ENCODE peak calls at places on chromosomes 3 and 15, in nine cellular contexts. F is substantia nigra; Y is memory B cell; E is pancreas; P is stimulated activated CD4-positive, alpha-beta T cell treated with anti-CD3 and anti-CD28 coated beads, Interleukin-4, amount 100 ng/mL, for 24 hours; A is fibroblast of the conjunctiva; I is HuH-7.5; R is NCI-H1930; W is LoVo. V is an unnamed sample.

GRCh38 chr3:30002782-30003181 is 603.6 kb upstream of the TGFBR2 start:
- DNase-seq in F (no peak), Y (no peak), R (no peak), A (no peak), E (no peak), P (no peak), I (no peak), W (no peak), V (no peak)

GRCh38 chr15:76986743-76987142 is 8.2 kb upstream of the PSTPIP1 start:
- DNase-seq in R (no peak), W (no peak), F (no peak), A (no peak), P (no peak), I (no peak), Y (no peak), E (no peak), V (no peak)

GRCh38 chr3:129560931-129561594 is 18.1 kb downstream of the H1-8 start:
- DNase-seq in I (no peak), F (peak; percentile 55), R (no peak), A (peak; percentile 85), Y (no peak), E (peak; percentile 82), W (no peak), P (no peak), V (no peak)

GRCh38 chr3:196339493-196340254 is 1.5 kb upstream of the TM4SF19 start:
- DNase-seq in Y (no peak), W (peak; percentile 24), R (no peak), P (no peak), I (no peak), A (peak; percentile 43), F (no peak), E (no peak), V (no peak)

GRCh38 chr3:61417352-61417751 is 144.0 kb upstream of the PTPRG start:
- DNase-seq in R (no peak), E (no peak), Y (no peak), P (no peak), A (peak; percentile 64), W (no peak), I (no peak), F (no peak), V (no peak)

GRCh38 chr3:24401090-24401810 is 93.4 kb downstream of the THRB start:
- DNase-seq in Y (no peak), W (no peak), A (peak; percentile 2), I (no peak), R (peak; percentile 24), F (no peak), E (no peak), P (no peak), V (peak; percentile 34)

GRCh38 chr3:157631468-157631867 is 128.3 kb upstream of the VEPH1 start:
- DNase-seq in A (no peak), P (no peak), R (no peak), I (no peak), W (no peak), F (no peak), E (no peak), Y (no peak), V (no peak)

GRCh38 chr15:77898811-77899730 is 178.4 kb downstream of the TBC1D2B start:
- DNase-seq in E (peak; percentile 45), P (no peak), R (no peak), F (no peak), Y (no peak), W (no peak), I (no peak), A (no peak), V (no peak)

GRCh38 chr15:69704229-69704628 is 251.6 kb downstream of the RPLP1 start:
- DNase-seq in A (no peak), W (no peak), R (no peak), I (no peak), E (no peak), P (no peak), F (no peak), Y (no peak), V (no peak)

GRCh38 chr3:123642182-123642956 is 57.5 kb upstream of the HACD2 start:
- DNase-seq in R (peak; percentile 19), A (peak; percentile 85), I (peak; percentile 81), F (peak; percentile 47), E (no peak), W (peak; percentile 70), Y (peak; percentile 25), P (peak; percentile 49), V (peak; percentile 84)

GRCh38 chr3:147157629-147158028 is 248.7 kb downstream of the ZIC4 start:
- DNase-seq in F (no peak), W (no peak), Y (no peak), E (no peak), P (no peak), A (no peak), R (no peak), I (no peak), V (no peak)

GRCh38 chr3:78123058-78123457 is 1083.2 kb downstream of the ROBO2 start:
- DNase-seq in R (no peak), A (no peak), E (no peak), F (no peak), Y (no peak), W (no peak), I (no peak), P (no peak), V (no peak)

GRCh38 chr15:71355268-71355667 is 240.0 kb downstream of the THSD4 start:
- DNase-seq in F (no peak), E (no peak), R (no peak), A (no peak), Y (no peak), W (no peak), P (no peak), I (no peak), V (no peak)

GRCh38 chr3:129701161-129701560 is 94.7 kb upstream of the PLXND1 start:
- DNase-seq in P (no peak), E (no peak), R (no peak), A (no peak), F (no peak), I (no peak), W (no peak), Y (no peak), V (no peak)

GRCh38 chr3:124814620-124815421 is 72.3 kb downstream of the ITGB5 start:
- DNase-seq in E (no peak), P (no peak), A (no peak), W (peak; percentile 70), I (peak; percentile 51), Y (no peak), F (no peak), R (no peak), V (no peak)